ENCODE peak calls at places on chromosomes 7 and 10, in eight cellular contexts. One of them, this sample, is unnamed.

GRCh38 chr7:93949468-93949867 is 27.9 kb downstream of the GNG11 start:
- DNase-seq in stomach: no peak
- DNase-seq in RWPE1: peak
- DNase-seq in IMR-90: peak
- DNase-seq in CD8-positive, alpha-beta T cell: no peak
- DNase-seq in uterus: no peak
- DNase-seq in AG04449: peak
- DNase-seq in right lobe of liver: no peak
- DNase-seq in this sample: no peak

GRCh38 chr10:53107711-53108110 is 335.1 kb upstream of the MBL2 start:
- DNase-seq in stomach: no peak
- DNase-seq in RWPE1: no peak
- DNase-seq in IMR-90: no peak
- DNase-seq in CD8-positive, alpha-beta T cell: no peak
- DNase-seq in uterus: no peak
- DNase-seq in AG04449: no peak
- DNase-seq in right lobe of liver: no peak
- DNase-seq in this sample: no peak

GRCh38 chr7:129771201-129771927 is 159.8 kb downstream of the NRF1 start:
- DNase-seq in stomach: no peak
- DNase-seq in RWPE1: no peak
- DNase-seq in IMR-90: no peak
- DNase-seq in CD8-positive, alpha-beta T cell: no peak
- DNase-seq in uterus: no peak
- DNase-seq in AG04449: no peak
- DNase-seq in right lobe of liver: no peak
- DNase-seq in this sample: peak

GRCh38 chr10:62613429-62613828 is 191.1 kb upstream of the ADO start:
- DNase-seq in stomach: no peak
- DNase-seq in RWPE1: no peak
- DNase-seq in IMR-90: peak
- DNase-seq in CD8-positive, alpha-beta T cell: no peak
- DNase-seq in uterus: no peak
- DNase-seq in AG04449: no peak
- DNase-seq in right lobe of liver: no peak
- DNase-seq in this sample: no peak

GRCh38 chr7:155665957-155666287 is 21.5 kb downstream of the RBM33 start:
- DNase-seq in stomach: no peak
- DNase-seq in RWPE1: peak
- DNase-seq in IMR-90: peak
- DNase-seq in CD8-positive, alpha-beta T cell: no peak
- DNase-seq in uterus: no peak
- DNase-seq in AG04449: peak
- DNase-seq in right lobe of liver: no peak
- DNase-seq in this sample: no peak

GRCh38 chr7:549103-549890 is 29.7 kb upstream of the PDGFA start:
- DNase-seq in stomach: no peak
- DNase-seq in RWPE1: no peak
- DNase-seq in IMR-90: no peak
- DNase-seq in CD8-positive, alpha-beta T cell: no peak
- DNase-seq in uterus: no peak
- DNase-seq in AG04449: no peak
- DNase-seq in right lobe of liver: no peak
- DNase-seq in this sample: peak

GRCh38 chr10:94440096-94440495 is 37.8 kb downstream of the TBC1D12 start:
- DNase-seq in stomach: no peak
- DNase-seq in RWPE1: no peak
- DNase-seq in IMR-90: no peak
- DNase-seq in CD8-positive, alpha-beta T cell: no peak
- DNase-seq in uterus: no peak
- DNase-seq in AG04449: no peak
- DNase-seq in right lobe of liver: no peak
- DNase-seq in this sample: no peak

GRCh38 chr7:41754046-41754445 is 51.2 kb upstream of the INHBA start:
- DNase-seq in stomach: no peak
- DNase-seq in RWPE1: no peak
- DNase-seq in IMR-90: peak
- DNase-seq in CD8-positive, alpha-beta T cell: no peak
- DNase-seq in uterus: no peak
- DNase-seq in AG04449: no peak
- DNase-seq in right lobe of liver: no peak
- DNase-seq in this sample: no peak

GRCh38 chr7:6430271-6430940 is 17.3 kb downstream of the DAGLB start:
- DNase-seq in stomach: no peak
- DNase-seq in RWPE1: no peak
- DNase-seq in IMR-90: peak
- DNase-seq in CD8-positive, alpha-beta T cell: no peak
- DNase-seq in uterus: no peak
- DNase-seq in AG04449: peak
- DNase-seq in right lobe of liver: no peak
- DNase-seq in this sample: no peak

GRCh38 chr7:17625038-17625437 is 315.3 kb downstream of the SNX13 start:
- DNase-seq in stomach: no peak
- DNase-seq in RWPE1: peak
- DNase-seq in IMR-90: peak
- DNase-seq in CD8-positive, alpha-beta T cell: no peak
- DNase-seq in uterus: no peak
- DNase-seq in AG04449: peak
- DNase-seq in right lobe of liver: no peak
- DNase-seq in this sample: no peak

DNA sequence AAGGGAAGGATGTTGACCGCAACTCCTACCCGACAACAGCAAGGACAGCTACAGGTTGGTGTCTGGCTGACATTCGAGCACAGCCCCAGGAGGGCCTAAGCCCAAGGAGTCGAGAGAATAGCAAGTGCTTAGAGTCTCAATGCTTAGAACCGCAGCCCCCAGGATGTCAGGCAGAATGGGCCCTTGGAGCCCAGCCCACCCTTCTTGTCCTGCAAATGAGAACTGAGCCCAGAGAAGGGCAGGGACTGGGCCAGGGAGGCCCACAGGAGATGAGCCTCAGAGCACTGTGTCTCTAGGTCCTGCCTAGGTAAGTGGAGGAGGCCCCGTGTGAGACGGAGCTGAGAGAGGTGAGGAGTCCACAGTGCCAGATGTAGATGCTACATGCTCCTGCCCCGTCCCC is 173.3 kb upstream of the ZMIZ1 start:
- DNase-seq in stomach: no peak
- DNase-seq in RWPE1: no peak
- DNase-seq in IMR-90: no peak
- DNase-seq in CD8-positive, alpha-beta T cell: no peak
- DNase-seq in uterus: no peak
- DNase-seq in AG04449: no peak
- DNase-seq in right lobe of liver: no peak
- DNase-seq in this sample: no peak
- TF ChIP-seq CTCF in stomach: no peak
- TF ChIP-seq CTCF in RWPE1: no peak
- TF ChIP-seq CTCF in IMR-90: no peak
- TF ChIP-seq CTCF in CD8-positive, alpha-beta T cell: no peak
- TF ChIP-seq CTCF in uterus: no peak
- TF ChIP-seq CTCF in AG04449: no peak
- TF ChIP-seq CTCF in right lobe of liver: no peak
- TF ChIP-seq CTCF in this sample: no peak

GRCh38 chr7:24763303-24763901 is 6.1 kb upstream of the GSDME start:
- DNase-seq in stomach: no peak
- DNase-seq in RWPE1: no peak
- DNase-seq in IMR-90: no peak
- DNase-seq in CD8-positive, alpha-beta T cell: no peak
- DNase-seq in uterus: no peak
- DNase-seq in AG04449: no peak
- DNase-seq in right lobe of liver: no peak
- DNase-seq in this sample: no peak

GRCh38 chr7:24769863-24770262 is 12.6 kb upstream of the GSDME start:
- DNase-seq in stomach: no peak
- DNase-seq in RWPE1: no peak
- DNase-seq in IMR-90: no peak
- DNase-seq in CD8-positive, alpha-beta T cell: no peak
- DNase-seq in uterus: no peak
- DNase-seq in AG04449: no peak
- DNase-seq in right lobe of liver: no peak
- DNase-seq in this sample: no peak

GRCh38 chr7:24769014-24769830 is 12.0 kb upstream of the GSDME start:
- DNase-seq in stomach: no peak
- DNase-seq in RWPE1: no peak
- DNase-seq in IMR-90: no peak
- DNase-seq in CD8-positive, alpha-beta T cell: no peak
- DNase-seq in uterus: no peak
- DNase-seq in AG04449: no peak
- DNase-seq in right lobe of liver: no peak
- DNase-seq in this sample: no peak

GRCh38 chr7:24764972-24765744 is 7.9 kb upstream of the GSDME start:
- DNase-seq in stomach: no peak
- DNase-seq in RWPE1: no peak
- DNase-seq in IMR-90: peak
- DNase-seq in CD8-positive, alpha-beta T cell: no peak
- DNase-seq in uterus: no peak
- DNase-seq in AG04449: no peak
- DNase-seq in right lobe of liver: no peak
- DNase-seq in this sample: no peak

GRCh38 chr7:24767878-24768569 is 10.8 kb upstream of the GSDME start:
- DNase-seq in stomach: no peak
- DNase-seq in RWPE1: no peak
- DNase-seq in IMR-90: no peak
- DNase-seq in CD8-positive, alpha-beta T cell: no peak
- DNase-seq in uterus: no peak
- DNase-seq in AG04449: no peak
- DNase-seq in right lobe of liver: no peak
- DNase-seq in this sample: no peak
- TF ChIP-seq CTCF in stomach: no peak
- TF ChIP-seq CTCF in RWPE1: no peak
- TF ChIP-seq CTCF in IMR-90: peak
- TF ChIP-seq CTCF in CD8-positive, alpha-beta T cell: no peak
- TF ChIP-seq CTCF in uterus: no peak
- TF ChIP-seq CTCF in AG04449: no peak
- TF ChIP-seq CTCF in right lobe of liver: no peak
- TF ChIP-seq CTCF in this sample: peak

GRCh38 chr10:121662945-121663917 is 65.0 kb upstream of the FGFR2 start:
- DNase-seq in stomach: no peak
- DNase-seq in RWPE1: no peak
- DNase-seq in IMR-90: no peak
- DNase-seq in CD8-positive, alpha-beta T cell: no peak
- DNase-seq in uterus: no peak
- DNase-seq in AG04449: no peak
- DNase-seq in right lobe of liver: no peak
- DNase-seq in this sample: no peak
- TF ChIP-seq CTCF in stomach: no peak
- TF ChIP-seq CTCF in RWPE1: no peak
- TF ChIP-seq CTCF in IMR-90: no peak
- TF ChIP-seq CTCF in CD8-positive, alpha-beta T cell: no peak
- TF ChIP-seq CTCF in uterus: no peak
- TF ChIP-seq CTCF in AG04449: no peak
- TF ChIP-seq CTCF in right lobe of liver: no peak
- TF ChIP-seq CTCF in this sample: peak

DNA sequence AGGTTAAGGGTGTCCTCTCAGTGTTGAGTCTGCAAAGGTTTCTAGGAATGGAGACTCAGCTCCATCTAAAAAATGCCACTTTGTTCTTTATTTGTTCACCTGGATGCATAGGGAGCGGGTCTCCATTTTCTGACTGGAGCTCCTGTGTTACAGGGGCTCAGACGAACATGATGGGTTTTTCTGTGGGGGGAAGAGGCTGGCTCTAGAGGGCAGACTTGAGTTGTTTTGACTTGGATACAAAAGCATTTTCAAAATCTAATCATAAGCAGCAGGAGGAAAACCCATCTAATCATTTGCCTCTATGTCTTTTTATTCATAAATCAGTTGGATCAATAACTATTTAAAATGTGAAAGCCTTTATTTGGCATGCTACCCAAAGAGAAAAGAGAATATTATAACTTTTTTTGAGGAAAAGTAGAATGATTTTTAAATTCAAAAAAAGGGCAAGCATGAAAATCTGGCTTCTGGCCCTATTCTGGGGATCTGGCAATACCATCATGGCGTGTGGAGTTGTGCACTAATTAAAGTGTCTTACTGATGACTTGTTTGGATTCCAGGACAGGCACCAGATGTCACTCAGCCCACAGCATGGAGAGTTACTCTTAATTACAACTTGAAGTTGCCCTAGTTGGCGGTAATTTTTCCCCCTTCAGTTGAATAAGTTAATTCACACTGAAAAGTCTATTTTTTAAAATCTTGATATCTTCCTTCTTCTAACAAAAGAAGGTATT is 594.9 kb downstream of the REEP3 start:
- DNase-seq in stomach: no peak
- DNase-seq in RWPE1: peak
- DNase-seq in IMR-90: no peak
- DNase-seq in CD8-positive, alpha-beta T cell: no peak
- DNase-seq in uterus: no peak
- DNase-seq in AG04449: no peak
- DNase-seq in right lobe of liver: no peak
- DNase-seq in this sample: no peak
- TF ChIP-seq CTCF in stomach: no peak
- TF ChIP-seq CTCF in RWPE1: peak
- TF ChIP-seq CTCF in IMR-90: peak
- TF ChIP-seq CTCF in CD8-positive, alpha-beta T cell: no peak
- TF ChIP-seq CTCF in uterus: no peak
- TF ChIP-seq CTCF in AG04449: peak
- TF ChIP-seq CTCF in right lobe of liver: peak
- TF ChIP-seq CTCF in this sample: peak

DNA sequence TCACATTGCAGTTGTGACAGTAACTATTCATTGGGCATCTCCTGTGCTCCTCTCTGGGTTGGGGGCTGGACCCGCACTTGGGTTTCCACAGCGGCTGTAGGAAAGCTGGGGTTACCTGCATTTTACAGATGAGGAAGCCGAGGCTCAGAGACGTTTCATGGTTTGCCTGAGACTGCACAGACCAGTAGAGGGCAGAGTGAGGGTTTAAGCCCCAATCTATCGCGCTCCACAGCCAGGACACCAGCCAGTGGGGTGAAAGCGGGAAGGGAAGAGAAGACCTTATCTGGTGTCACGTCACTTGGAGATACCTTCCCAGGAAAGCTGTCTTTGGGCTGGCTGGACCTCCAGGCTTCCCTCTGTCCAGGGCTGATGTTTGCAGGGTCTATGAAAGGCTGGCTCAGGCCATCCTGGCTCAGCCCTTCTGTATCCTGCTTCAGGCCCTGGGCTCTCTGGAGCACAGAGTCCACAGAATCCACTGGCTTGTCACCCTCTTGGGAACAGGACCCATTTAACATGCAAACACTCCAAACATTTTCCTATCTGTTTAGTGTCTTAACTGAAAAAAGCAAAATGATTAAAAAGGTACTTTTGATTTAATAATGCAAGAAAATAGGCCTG is 167.7 kb downstream of the EMX2 start:
- DNase-seq in stomach: no peak
- DNase-seq in RWPE1: no peak
- DNase-seq in IMR-90: no peak
- DNase-seq in CD8-positive, alpha-beta T cell: no peak
- DNase-seq in uterus: no peak
- DNase-seq in AG04449: no peak
- DNase-seq in right lobe of liver: no peak
- DNase-seq in this sample: no peak
- TF ChIP-seq CTCF in stomach: no peak
- TF ChIP-seq CTCF in RWPE1: no peak
- TF ChIP-seq CTCF in IMR-90: no peak
- TF ChIP-seq CTCF in CD8-positive, alpha-beta T cell: no peak
- TF ChIP-seq CTCF in uterus: no peak
- TF ChIP-seq CTCF in AG04449: no peak
- TF ChIP-seq CTCF in right lobe of liver: no peak
- TF ChIP-seq CTCF in this sample: peak

DNA sequence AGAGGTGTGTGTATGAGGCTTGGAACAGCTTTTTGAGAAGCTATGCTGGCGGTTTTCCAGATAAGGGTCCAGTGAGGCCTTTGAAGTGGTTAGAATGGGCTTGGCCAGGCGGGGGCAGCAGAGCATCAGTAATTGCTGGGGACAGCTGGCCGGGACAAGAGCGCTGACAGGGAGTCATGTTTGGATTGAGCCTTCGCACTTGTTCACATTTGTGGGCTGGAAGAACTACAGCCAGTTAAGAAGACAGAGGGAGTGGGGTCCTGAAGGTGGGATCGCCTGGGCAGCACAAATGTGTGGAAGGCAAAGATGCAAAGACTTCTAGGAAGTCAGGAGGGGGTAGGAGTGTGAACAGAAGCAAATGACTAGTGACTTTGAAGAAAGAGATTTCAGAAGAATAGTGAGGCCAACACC is 12.8 kb upstream of the SDHAF3 start:
- DNase-seq in stomach: peak
- DNase-seq in RWPE1: peak
- DNase-seq in IMR-90: peak
- DNase-seq in CD8-positive, alpha-beta T cell: peak
- DNase-seq in uterus: peak
- DNase-seq in AG04449: no peak
- DNase-seq in right lobe of liver: peak
- DNase-seq in this sample: no peak
- TF ChIP-seq CTCF in stomach: peak
- TF ChIP-seq CTCF in RWPE1: peak
- TF ChIP-seq CTCF in IMR-90: peak
- TF ChIP-seq CTCF in CD8-positive, alpha-beta T cell: peak
- TF ChIP-seq CTCF in uterus: peak
- TF ChIP-seq CTCF in AG04449: peak
- TF ChIP-seq CTCF in right lobe of liver: peak
- TF ChIP-seq CTCF in this sample: peak